ENCODE peak calls at places on chromosomes 1 and 21, in nine cellular contexts. J is left ventricle myocardium inferior, M is OCI-LY7, S is ascending aorta, B is gastrocnemius medialis, O is heart right ventricle, T is adrenal gland, A is astrocyte, R is fibroblast of lung. N is an unnamed sample.

GRCh38 chr1:17069452-17070162 is 15.8 kb upstream of the SDHB start:
- DNase-seq in J (no peak), M (no peak), S (no peak), B (no peak), O (no peak), T (no peak), A (no peak), R (no peak), N (no peak)

GRCh38 chr1:172380441-172381244 is 39.8 kb upstream of the C1orf105 start:
- DNase-seq in J (no peak), M (peak; percentile 78), S (no peak), B (no peak), O (no peak), T (no peak), A (peak; percentile 31), R (no peak), N (no peak)

GRCh38 chr1:156591432-156592157 is at the start of gene NAXE:
- DNase-seq in J (peak; percentile 74), M (peak; percentile 78), S (peak; percentile 83), B (peak; percentile 37), O (peak; percentile 73), T (peak; percentile 77), A (peak; percentile 31), R (peak; percentile 39), N (peak; percentile 83)

GRCh38 chr1:203166192-203166940 is 9.3 kb downstream of the MYBPH start:
- DNase-seq in J (no peak), M (peak; percentile 35), S (no peak), B (no peak), O (no peak), T (no peak), A (no peak), R (no peak), N (no peak)

GRCh38 chr1:19682257-19682656 is 17.6 kb downstream of the HTR6 start:
- DNase-seq in J (no peak), M (no peak), S (no peak), B (no peak), O (no peak), T (no peak), A (peak; percentile 77), R (peak; percentile 80), N (no peak)

GRCh38 chr1:23585321-23586022 is 26.2 kb upstream of the ID3 start:
- DNase-seq in J (no peak), M (no peak), S (no peak), B (peak; percentile 36), O (no peak), T (peak; percentile 61), A (peak; percentile 98), R (peak; percentile 97), N (peak; percentile 72)

GRCh38 chr1:20709868-20710267 is 7.9 kb downstream of the KIF17 start:
- DNase-seq in J (no peak), M (no peak), S (no peak), B (no peak), O (no peak), T (no peak), A (no peak), R (no peak), N (no peak)

GRCh38 chr1:25556791-25557476 is 13.5 kb downstream of the LDLRAP1 start:
- DNase-seq in J (no peak), M (no peak), S (no peak), B (no peak), O (no peak), T (peak; percentile 33), A (peak; percentile 42), R (peak; percentile 57), N (peak; percentile 47)

GRCh38 chr1:100443739-100444571 is 91.6 kb downstream of the CDC14A start:
- DNase-seq in J (no peak), M (peak; percentile 33), S (no peak), B (peak; percentile 19), O (no peak), T (no peak), A (peak; percentile 89), R (peak; percentile 18), N (no peak)

GRCh38 chr1:35505911-35506798 is 51.0 kb downstream of the KIAA0319L start:
- DNase-seq in J (no peak), M (peak; percentile 63), S (no peak), B (no peak), O (no peak), T (peak; percentile 70), A (peak; percentile 80), R (peak; percentile 81), N (no peak)

GRCh38 chr1:14173598-14173997 is 424.9 kb upstream of the KAZN start:
- DNase-seq in J (no peak), M (no peak), S (no peak), B (no peak), O (no peak), T (no peak), A (no peak), R (no peak), N (no peak)

GRCh38 chr1:201500670-201501120 is 6.2 kb downstream of the CSRP1 start:
- DNase-seq in J (no peak), M (no peak), S (peak; percentile 78), B (no peak), O (peak; percentile 25), T (no peak), A (no peak), R (peak; percentile 74), N (no peak)

GRCh38 chr1:160414836-160415235 is 14.5 kb downstream of the VANGL2 start:
- DNase-seq in J (no peak), M (no peak), S (no peak), B (no peak), O (no peak), T (no peak), A (no peak), R (no peak), N (no peak)

GRCh38 chr1:160640359-160641123 is 6.3 kb downstream of the SLAMF1 start:
- DNase-seq in J (no peak), M (no peak), S (no peak), B (no peak), O (no peak), T (no peak), A (no peak), R (no peak), N (no peak)

GRCh38 chr1:165248969-165249571 is 107.4 kb downstream of the LMX1A start:
- DNase-seq in J (no peak), M (no peak), S (no peak), B (no peak), O (no peak), T (no peak), A (no peak), R (no peak), N (no peak)

GRCh38 chr21:20856926-20857325 is 141.3 kb upstream of the NCAM2 start:
- DNase-seq in J (no peak), M (no peak), S (no peak), B (no peak), O (no peak), T (no peak), A (no peak), R (no peak), N (no peak)

GRCh38 chr1:100445565-100445964 is 92.4 kb upstream of the GPR88 start:
- DNase-seq in J (no peak), M (no peak), S (no peak), B (no peak), O (no peak), T (no peak), A (no peak), R (no peak), N (no peak)

GRCh38 chr1:68442822-68443556 is 6.8 kb downstream of the RPE65 start:
- DNase-seq in J (no peak), M (peak; percentile 32), S (peak; percentile 64), B (no peak), O (no peak), T (peak; percentile 58), A (peak; percentile 46), R (peak; percentile 68), N (no peak)

GRCh38 chr1:30423570-30423969 is 299.8 kb downstream of the MATN1 start:
- DNase-seq in J (no peak), M (no peak), S (peak; percentile 22), B (no peak), O (no peak), T (no peak), A (no peak), R (no peak), N (no peak)

GRCh38 chr1:47523812-47524170 is 85.9 kb downstream of the FOXD2 start:
- DNase-seq in J (no peak), M (no peak), S (no peak), B (no peak), O (no peak), T (no peak), A (no peak), R (no peak), N (no peak)

GRCh38 chr21:34553199-34553952 is 41.4 kb upstream of the KCNE1 start:
- DNase-seq in J (no peak), M (no peak), S (no peak), B (no peak), O (no peak), T (no peak), A (peak; percentile 90), R (peak; percentile 67), N (no peak)

GRCh38 chr1:205488074-205488723 is 16.3 kb upstream of the CDK18 start:
- DNase-seq in J (no peak), M (peak; percentile 79), S (peak; percentile 71), B (no peak), O (no peak), T (peak; percentile 69), A (peak; percentile 36), R (peak; percentile 67), N (no peak)

GRCh38 chr1:156754219-156754618 is 2.7 kb upstream of the HDGF start:
- DNase-seq in J (no peak), M (no peak), S (no peak), B (no peak), O (no peak), T (no peak), A (no peak), R (no peak), N (no peak)

GRCh38 chr1:234111458-234112142 is 207.1 kb downstream of the SLC35F3 start:
- DNase-seq in J (peak; percentile 33), M (no peak), S (no peak), B (no peak), O (peak; percentile 27), T (peak; percentile 11), A (peak; percentile 12), R (peak; percentile 2), N (no peak)
- TF ChIP-seq CTCF in J (peak; percentile 46), M (no peak), S (peak; percentile 35), B (no peak), O (peak; percentile 44), T (no peak), A (peak; percentile 6), R (no peak), N (no peak)

GRCh38 chr1:2829846-2830615 is 28.5 kb upstream of the TTC34 start:
- DNase-seq in J (no peak), M (no peak), S (no peak), B (no peak), O (no peak), T (no peak), A (no peak), R (no peak), N (no peak)
- H3K9me3 ChIP-seq in J (peaks cover 22% of the 10 kb centered on the region), M (no peaks in the 10 kb centered on the region), S (no peaks in the 10 kb centered on the region), B (no peaks in the 10 kb centered on the region), O (no peaks in the 10 kb centered on the region), T (no peaks in the 10 kb centered on the region), A (peaks cover 9% of the 10 kb centered on the region), R (no peaks in the 10 kb centered on the region), N (no peaks in the 10 kb centered on the region)

GRCh38 chr1:71593523-71593922 is 512.7 kb upstream of the ZRANB2 start:
- DNase-seq in J (no peak), M (peak; percentile 1), S (no peak), B (no peak), O (no peak), T (no peak), A (no peak), R (peak; percentile 11), N (no peak)
- TF ChIP-seq CTCF in J (peak; percentile 25), M (peak; percentile 39), S (no peak), B (no peak), O (no peak), T (no peak), A (no peak), R (no peak), N (no peak)

GRCh38 chr1:8733463-8733862 is 84.0 kb downstream of the RERE start:
- DNase-seq in J (no peak), M (no peak), S (no peak), B (peak; percentile 79), O (no peak), T (peak; percentile 33), A (no peak), R (no peak), N (peak; percentile 27)
- H3K9me3 ChIP-seq in J (peaks cover 16% of the 10 kb centered on the region), M (no peaks in the 10 kb centered on the region), S (no peaks in the 10 kb centered on the region), B (no peaks in the 10 kb centered on the region), O (peaks cover 6% of the 10 kb centered on the region), T (no peaks in the 10 kb centered on the region), A (no peaks in the 10 kb centered on the region), R (no peaks in the 10 kb centered on the region), N (peaks cover 5% of the 10 kb centered on the region)

N was measured in psoas muscle.